ENCODE peak calls at places on chromosomes 12 and 14, in seven cellular contexts. E, W, V, D, F, Z and K are unnamed samples.

GRCh38 chr14:101442451-101442850 is 118.8 kb upstream of the DIO3 start:
- DNase-seq in F (no peak), D (no peak), V (no peak), E (no peak), Z (no peak), W (no peak), K (peak; percentile 68)

GRCh38 chr12:75334384-75335030 is at the start of gene GLIPR1L1:
- DNase-seq in E (peak; percentile 91), Z (peak; percentile 81), D (peak; percentile 81), W (peak; percentile 92), F (peak; percentile 90), V (peak; percentile 88), K (peak; percentile 85)

GRCh38 chr14:38646391-38646790 is 390.5 kb upstream of the CLEC14A start:
- DNase-seq in F (no peak), D (no peak), Z (peak; percentile 22), E (no peak), V (peak; percentile 1), W (no peak), K (no peak)

GRCh38 chr14:90551733-90552464 is 155.1 kb downstream of the CALM1 start:
- DNase-seq in W (no peak), F (no peak), E (no peak), D (no peak), Z (no peak), V (no peak), K (no peak)

GRCh38 chr14:104930526-104931322 is 6.0 kb downstream of the PLD4 start:
- DNase-seq in W (no peak), E (no peak), D (no peak), F (no peak), Z (no peak), V (no peak), K (no peak)

GRCh38 chr12:5003025-5003666 is 40.5 kb upstream of the KCNA5 start:
- DNase-seq in D (peak; percentile 57), Z (peak; percentile 52), E (peak; percentile 61), F (peak; percentile 51), W (peak; percentile 43), V (peak; percentile 45), K (peak; percentile 12)

GRCh38 chr12:2319747-2320146 is 267.0 kb downstream of the CACNA1C start:
- DNase-seq in W (no peak), F (no peak), V (no peak), Z (no peak), D (no peak), E (no peak), K (peak; percentile 42)

GRCh38 chr12:75459755-75460154 is 20.8 kb upstream of the GLIPR1 start:
- DNase-seq in D (no peak), Z (no peak), V (no peak), E (no peak), W (no peak), F (no peak), K (no peak)

GRCh38 chr12:75975692-75976091 is 55.9 kb downstream of the PHLDA1 start:
- DNase-seq in W (no peak), F (no peak), D (no peak), E (no peak), Z (no peak), V (no peak), K (no peak)

DNA sequence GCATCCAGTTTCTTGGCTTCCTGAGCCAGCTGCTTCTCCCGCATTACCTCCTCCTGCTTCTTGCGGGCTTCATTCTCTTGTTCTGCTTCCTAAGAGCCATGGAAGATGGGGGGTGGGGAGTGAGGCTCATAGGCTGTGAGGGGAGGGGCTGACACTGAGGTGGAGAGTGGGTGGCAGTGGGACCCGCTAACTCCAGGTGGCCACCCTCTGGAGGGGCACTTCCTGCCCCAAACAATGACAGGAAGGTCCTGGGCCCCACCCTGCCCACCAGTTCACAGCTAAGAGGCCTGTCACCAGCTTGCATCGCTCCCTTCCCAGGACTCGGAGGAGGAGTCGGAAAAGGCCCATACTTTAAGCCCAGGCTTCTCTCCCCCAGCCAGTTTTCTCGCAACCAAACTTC is 23.9 kb downstream of the PRPF40B start:
- DNase-seq in F (no peak), D (no peak), W (no peak), V (peak; percentile 43), E (no peak), Z (no peak), K (no peak)
- H3K4me2 ChIP-seq in F (no peak overlapping the region), D (no peak overlapping the region), W (no peak overlapping the region), V (peak overlapping the region; percentile 56), E (no peak overlapping the region), Z (no peak overlapping the region), K (no peak overlapping the region)

DNA sequence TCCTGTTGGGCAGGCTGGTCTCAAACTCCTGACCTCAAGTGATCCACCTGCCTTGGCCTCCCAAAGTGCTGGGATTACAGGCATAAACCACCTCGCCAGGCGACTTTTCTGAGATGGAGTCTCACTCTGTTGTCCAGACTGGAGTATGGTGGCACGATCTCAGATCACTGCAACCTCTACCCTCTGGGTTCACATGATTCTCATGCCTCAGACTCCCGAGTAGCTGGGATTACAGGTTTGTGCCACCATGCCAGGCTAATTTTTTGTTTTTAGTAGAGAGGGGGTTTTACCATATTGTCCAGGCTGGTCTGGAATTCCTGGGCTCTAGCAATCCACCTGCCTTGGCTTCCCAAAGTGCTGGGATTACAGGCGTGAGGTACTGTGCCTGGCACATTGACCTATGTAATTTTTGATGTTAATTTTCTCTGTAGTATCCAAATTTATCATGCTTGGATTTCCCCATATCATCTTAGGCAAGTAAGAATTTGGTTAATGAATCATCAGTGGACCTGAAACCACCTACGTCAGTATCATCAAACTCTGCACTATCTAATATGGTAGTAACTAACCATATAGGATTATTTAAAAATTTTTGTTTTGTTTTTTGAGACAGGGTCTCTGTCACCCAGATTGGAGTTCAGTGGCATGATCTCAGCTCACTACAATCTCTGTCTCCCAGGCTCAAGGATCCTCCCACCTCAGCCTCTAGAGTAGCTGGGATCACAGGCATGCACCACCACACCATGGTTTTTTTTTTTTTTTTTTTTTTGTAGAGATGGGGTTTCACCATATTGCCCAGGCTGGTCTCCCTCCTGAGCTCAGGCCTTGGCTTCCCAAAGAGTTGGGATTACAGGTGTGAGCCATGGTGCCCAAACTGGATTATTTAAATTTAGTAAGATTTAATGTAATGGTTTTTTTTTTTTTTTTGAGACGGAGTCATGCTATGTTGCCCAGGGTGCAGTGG is 11.9 kb upstream of the ATP5F1B start:
- DNase-seq in V (no peak), D (no peak), Z (no peak), W (no peak), E (no peak), F (no peak), K (no peak)
- H3K4me2 ChIP-seq in V (no peak overlapping the region), D (no peak overlapping the region), Z (no peak overlapping the region), W (no peak overlapping the region), E (no peak overlapping the region), F (no peak overlapping the region), K (no peak overlapping the region)

GRCh38 chr12:57227315-57228115 is 2.0 kb upstream of the SHMT2 start:
- DNase-seq in Z (peak; percentile 46), F (no peak), W (no peak), E (no peak), D (no peak), V (no peak), K (no peak)

GRCh38 chr12:57224278-57224972 is 5.1 kb upstream of the SHMT2 start:
- DNase-seq in D (no peak), W (no peak), F (no peak), Z (no peak), E (no peak), V (no peak), K (no peak)

GRCh38 chr12:57224973-57225679 is 4.4 kb upstream of the SHMT2 start:
- DNase-seq in F (peak; percentile 32), E (no peak), V (peak; percentile 26), D (no peak), W (no peak), Z (no peak), K (no peak)

GRCh38 chr12:57226588-57227314 is 2.8 kb upstream of the SHMT2 start:
- DNase-seq in W (no peak), V (no peak), E (no peak), D (no peak), Z (no peak), F (no peak), K (no peak)

DNA sequence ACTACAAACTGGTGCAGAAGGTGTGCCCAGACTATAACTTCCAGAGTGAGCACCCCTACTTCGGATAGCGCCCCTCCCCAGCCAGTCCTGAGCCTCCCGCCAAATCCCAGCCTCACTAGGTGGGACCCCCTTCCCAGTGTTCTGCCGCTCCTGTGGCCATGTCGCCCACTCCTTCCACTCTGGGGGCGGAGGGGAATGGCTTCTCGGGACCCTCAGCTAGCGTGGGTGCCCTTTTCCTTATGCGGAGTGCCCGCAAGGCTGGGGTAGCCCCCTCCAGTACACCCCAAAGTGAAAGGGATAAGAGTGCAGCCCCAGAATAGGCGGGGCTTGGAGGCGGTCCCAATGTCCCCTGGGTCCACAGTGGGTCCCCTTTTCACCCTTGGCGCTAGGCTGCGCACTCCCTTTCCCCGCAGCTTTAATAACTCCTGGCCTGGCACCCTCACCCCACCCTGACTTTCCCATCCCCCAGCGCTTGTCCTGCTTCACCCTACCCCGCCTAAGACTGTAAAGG is 3.8 kb upstream of the SHMT2 start:
- DNase-seq in Z (no peak), E (no peak), W (no peak), F (no peak), D (no peak), V (no peak), K (no peak)
- H3K4me2 ChIP-seq in Z (no peak overlapping the region), E (no peak overlapping the region), W (no peak overlapping the region), F (no peak overlapping the region), D (no peak overlapping the region), V (no peak overlapping the region), K (no peak overlapping the region)

GRCh38 chr14:56147980-56148901 is 30.0 kb downstream of the PELI2 start:
- DNase-seq in D (no peak), F (no peak), E (no peak), W (no peak), Z (no peak), V (no peak), K (no peak)
- H3K4me2 ChIP-seq in D (no peak overlapping the region), F (no peak overlapping the region), E (no peak overlapping the region), W (no peak overlapping the region), Z (no peak overlapping the region), V (no peak overlapping the region), K (no peak overlapping the region)